ENCODE peak calls at places on chromosomes 5 and 9, in eight cellular contexts. L is adrenal gland, C is stomach, O is pancreas, Y is fibroblast of lung, J is mammary epithelial cell, Z is vagina, F is body of pancreas. D is an unnamed sample. For H3K4me1 and H3K9me3, the result is how much of the 10 kb centered on the place peaks cover.

GRCh38 chr9:127567119-127567897 is 44.8 kb upstream of the STXBP1 start:
- DNase-seq in Y (no peak), Z (no peak), C (peak), L (peak), F (peak), O (peak), J (peak), D (peak)

GRCh38 chr9:133799716-133800115 is 61.6 kb upstream of the SARDH start:
- DNase-seq in F (no peak), Y (no peak), O (no peak), J (no peak), L (no peak), Z (no peak), C (no peak), D (no peak)

GRCh38 chr5:67591491-67591890 is 394.9 kb upstream of the CD180 start:
- DNase-seq in C (no peak), F (no peak), Z (no peak), O (no peak), Y (no peak), L (no peak), J (no peak), D (no peak)

GRCh38 chr9:122374885-122375420 is 4.1 kb downstream of the PTGS1 start:
- DNase-seq in L (peak), Z (no peak), O (peak), F (peak), Y (peak), J (no peak), C (peak), D (peak)

GRCh38 chr5:111232311-111233049 is 8.3 kb downstream of the CAMK4 start:
- DNase-seq in Y (no peak), C (no peak), F (no peak), Z (no peak), L (no peak), J (no peak), O (no peak), D (no peak)

GRCh38 chr5:114362977-114363721 is 1.3 kb downstream of the KCNN2 start:
- DNase-seq in C (no peak), O (peak), Z (no peak), L (peak), F (peak), J (peak), Y (peak), D (no peak)

GRCh38 chr9:26261503-26262330 is 583.5 kb upstream of the TUSC1 start:
- DNase-seq in C (no peak), O (no peak), J (peak), Y (peak), F (no peak), Z (no peak), L (no peak), D (no peak)

GRCh38 chr5:57348376-57348775 is 134.2 kb downstream of the ACTBL2 start:
- DNase-seq in Z (no peak), J (no peak), F (no peak), L (no peak), O (no peak), C (no peak), Y (no peak), D (no peak)

GRCh38 chr5:138574744-138575193 is 432 bp downstream of the HSPA9 start:
- DNase-seq in L (peak), C (no peak), O (no peak), Y (no peak), Z (no peak), J (no peak), F (no peak), D (no peak)

GRCh38 chr5:133930061-133930823 is 38.2 kb downstream of the C5orf15 start:
- DNase-seq in C (no peak), Z (no peak), O (no peak), F (no peak), Y (peak), L (peak), J (no peak), D (no peak)

GRCh38 chr5:154312571-154312970 is 122.0 kb downstream of the GALNT10 start:
- DNase-seq in J (no peak), O (no peak), F (no peak), Y (peak), Z (no peak), L (no peak), C (no peak), D (no peak)

GRCh38 chr9:113579270-113580040 is 115.9 kb downstream of the RGS3 start:
- DNase-seq in Y (no peak), Z (no peak), L (no peak), C (peak), F (no peak), O (no peak), J (no peak), D (no peak)

GRCh38 chr5:59257488-59258400 is 635.8 kb downstream of the PDE4D start:
- DNase-seq in C (no peak), J (no peak), Y (no peak), L (no peak), Z (no peak), F (no peak), O (no peak), D (no peak)

GRCh38 chr5:150497989-150498317 is 10.0 kb upstream of the NDST1 start:
- DNase-seq in O (no peak), Z (no peak), L (no peak), J (no peak), C (no peak), F (no peak), Y (no peak), D (no peak)

GRCh38 chr5:150497274-150497988 is 10.5 kb upstream of the NDST1 start:
- DNase-seq in O (no peak), F (no peak), Y (peak), Z (no peak), J (peak), L (peak), C (peak), D (no peak)

GRCh38 chr5:150496534-150496933 is 11.4 kb upstream of the NDST1 start:
- DNase-seq in C (no peak), L (no peak), J (no peak), O (no peak), Z (no peak), F (no peak), Y (no peak), D (no peak)

GRCh38 chr5:150498501-150498900 is 9.4 kb upstream of the NDST1 start:
- DNase-seq in Y (no peak), F (no peak), Z (no peak), O (no peak), J (no peak), C (no peak), L (no peak), D (no peak)

GRCh38 chr5:150496098-150496497 is 11.8 kb upstream of the NDST1 start:
- DNase-seq in C (no peak), O (no peak), Z (no peak), Y (no peak), J (no peak), F (no peak), L (no peak), D (no peak)
- H3K4me1 ChIP-seq in C (half or more), O (under half), Z (half or more), Y (half or more), J (half or more), F (half or more), L (under half), D (under half)

DNA sequence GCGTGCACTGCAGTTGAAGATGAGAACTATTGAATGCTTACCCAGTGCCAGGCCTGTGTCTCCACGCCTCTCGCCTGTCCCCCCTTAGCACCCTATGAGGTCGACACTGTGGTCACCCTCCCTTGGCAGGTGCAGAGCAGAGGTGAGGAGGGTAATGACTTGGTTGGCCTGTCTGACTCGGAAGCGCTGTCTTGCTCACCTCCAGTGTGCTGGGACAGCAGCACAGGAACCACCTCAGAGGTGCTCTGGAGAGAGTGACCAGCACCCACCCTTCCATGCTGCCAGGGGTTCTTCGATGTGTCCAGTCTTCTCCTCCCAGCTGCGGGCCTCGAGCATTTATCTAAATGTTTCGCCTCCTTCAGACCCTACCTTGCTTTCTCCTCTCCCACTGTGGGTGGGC is 178.3 kb upstream of the IRX2 start:
- DNase-seq in Y (no peak), F (no peak), J (no peak), Z (no peak), L (no peak), O (no peak), C (no peak), D (no peak)
- H3K9me3 ChIP-seq in Y (under half), F (under half), J (under half), Z (under half), L (under half), O (under half), C (under half), D (under half)

DNA sequence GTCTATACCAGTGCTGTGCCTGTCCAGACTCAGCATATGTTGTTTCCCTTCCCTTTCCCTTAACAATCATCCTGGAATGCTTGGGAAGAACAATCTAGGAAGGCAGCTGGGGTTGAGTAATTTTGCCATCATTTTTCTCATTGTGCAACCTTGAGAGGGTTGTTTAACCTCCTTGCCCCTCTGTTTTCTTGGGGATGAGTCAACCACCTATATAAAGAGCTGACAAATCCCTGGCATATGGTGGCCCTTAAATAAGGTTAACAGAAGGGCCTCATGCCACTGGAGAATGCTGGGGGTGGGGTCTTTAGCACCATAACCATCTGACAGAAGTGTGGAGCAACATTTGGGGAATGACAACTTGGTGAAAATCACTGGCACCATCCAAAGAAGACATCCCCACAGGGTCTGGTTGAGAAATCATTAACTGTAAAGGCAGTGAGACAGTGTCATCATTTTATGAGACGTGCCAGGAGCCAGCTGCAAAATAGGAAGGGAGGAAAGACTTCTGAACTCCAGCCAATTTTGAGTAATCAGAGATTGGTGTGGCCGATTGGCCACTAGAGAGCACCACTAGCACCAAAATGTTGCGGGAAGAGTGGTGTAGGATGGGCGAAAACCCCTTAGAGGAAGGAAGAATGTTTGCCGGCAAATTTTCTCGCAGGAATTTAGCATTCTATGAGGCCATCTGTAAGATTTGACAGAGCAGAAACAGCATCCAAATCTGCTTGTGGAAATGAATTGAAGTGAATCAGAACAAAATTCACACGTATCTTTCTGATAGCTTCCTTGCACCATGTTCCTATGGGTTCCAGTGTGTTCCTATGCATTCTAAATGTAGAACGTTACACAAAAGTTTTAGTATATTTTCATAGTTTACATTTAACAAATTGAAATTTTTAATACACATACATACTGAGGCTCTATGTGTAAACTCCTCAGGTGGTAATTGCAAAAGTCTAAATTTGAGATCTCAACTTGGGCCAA is 113.8 kb downstream of the MSX2 start:
- DNase-seq in L (no peak), O (no peak), C (no peak), Y (peak), F (peak), Z (no peak), J (peak), D (peak)
- TF ChIP-seq CTCF in L (no peak), O (no peak), C (no peak), Y (no peak), F (no peak), Z (no peak), J (no peak), D (no peak)

DNA sequence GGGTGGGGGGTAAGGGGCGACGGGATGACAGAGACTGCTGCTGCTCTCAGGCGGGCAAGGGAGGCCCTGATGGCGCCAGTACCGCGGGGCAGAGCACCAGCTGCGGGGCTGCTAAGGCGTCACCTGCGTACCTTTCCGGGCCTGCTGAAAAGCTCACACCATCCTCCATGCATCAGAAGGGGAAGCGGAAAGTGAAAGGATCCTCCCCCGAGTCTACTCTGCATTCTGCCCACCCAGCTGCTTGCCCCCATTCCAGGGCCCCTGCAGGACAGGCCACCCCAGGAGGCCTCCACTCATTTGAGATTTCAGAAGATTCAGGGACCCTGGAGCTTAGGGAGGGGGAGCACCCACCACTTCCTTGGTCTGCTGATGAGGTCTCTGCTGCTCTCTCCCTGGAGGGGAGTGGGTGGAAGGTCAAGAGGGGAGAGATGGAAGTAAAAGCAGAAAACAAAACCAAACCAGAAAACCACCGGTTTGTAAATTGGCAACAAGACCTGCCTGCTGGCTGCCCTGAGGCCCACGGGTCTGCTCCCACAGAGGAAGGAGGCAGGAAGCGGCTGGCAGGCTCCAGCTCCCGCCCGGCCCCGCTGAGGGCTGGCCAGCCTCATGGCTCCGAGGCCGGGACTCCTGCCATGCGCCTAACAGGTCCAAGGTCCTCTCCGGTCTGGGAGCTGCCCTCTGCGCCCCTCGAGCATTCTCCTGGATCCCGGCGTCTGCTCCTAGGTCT is 33.6 kb downstream of the PRRT1B start:
- DNase-seq in L (no peak), F (peak), Y (no peak), Z (no peak), O (no peak), J (no peak), C (no peak), D (no peak)
- H3K4me1 ChIP-seq in L (under half), F (under half), Y (under half), Z (under half), O (under half), J (under half), C (under half), D (under half)

DNA sequence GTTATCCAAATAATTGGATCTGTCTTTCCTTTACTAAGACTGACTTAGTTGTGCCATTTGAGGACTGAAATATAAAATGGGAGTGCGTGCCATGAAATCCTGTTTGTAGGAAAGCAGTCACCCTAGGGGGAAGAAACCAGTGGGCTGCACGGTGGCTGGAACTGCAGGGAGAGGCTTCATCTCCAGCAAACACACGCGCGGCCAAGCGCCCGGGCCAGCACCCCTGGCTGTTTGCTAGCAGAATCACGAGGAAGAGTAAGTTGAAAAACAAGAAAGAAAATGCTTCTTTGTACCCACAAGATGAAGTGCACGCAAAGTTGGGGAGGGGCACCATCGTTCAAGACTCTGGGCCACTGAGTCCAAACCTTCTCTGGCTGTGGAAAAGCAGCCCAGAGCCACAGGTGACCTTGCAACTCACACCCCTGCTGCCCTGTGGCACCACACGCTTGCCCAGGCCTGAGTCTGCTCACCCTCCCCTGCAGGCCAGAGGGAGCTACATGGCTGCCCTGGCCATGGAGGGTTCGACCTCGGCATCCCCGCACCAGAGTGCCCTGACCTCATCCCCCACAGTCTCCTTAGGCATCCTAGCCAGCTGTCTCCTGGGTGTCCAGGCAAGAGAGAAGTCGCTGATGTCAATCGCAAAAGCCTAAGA is 55.2 kb downstream of the IRX2 start:
- DNase-seq in C (no peak), L (no peak), Z (no peak), F (no peak), J (no peak), Y (no peak), O (no peak), D (no peak)
- H3K9me3 ChIP-seq in C (under half), L (under half), Z (under half), F (under half), J (under half), Y (under half), O (under half), D (under half)

DNA sequence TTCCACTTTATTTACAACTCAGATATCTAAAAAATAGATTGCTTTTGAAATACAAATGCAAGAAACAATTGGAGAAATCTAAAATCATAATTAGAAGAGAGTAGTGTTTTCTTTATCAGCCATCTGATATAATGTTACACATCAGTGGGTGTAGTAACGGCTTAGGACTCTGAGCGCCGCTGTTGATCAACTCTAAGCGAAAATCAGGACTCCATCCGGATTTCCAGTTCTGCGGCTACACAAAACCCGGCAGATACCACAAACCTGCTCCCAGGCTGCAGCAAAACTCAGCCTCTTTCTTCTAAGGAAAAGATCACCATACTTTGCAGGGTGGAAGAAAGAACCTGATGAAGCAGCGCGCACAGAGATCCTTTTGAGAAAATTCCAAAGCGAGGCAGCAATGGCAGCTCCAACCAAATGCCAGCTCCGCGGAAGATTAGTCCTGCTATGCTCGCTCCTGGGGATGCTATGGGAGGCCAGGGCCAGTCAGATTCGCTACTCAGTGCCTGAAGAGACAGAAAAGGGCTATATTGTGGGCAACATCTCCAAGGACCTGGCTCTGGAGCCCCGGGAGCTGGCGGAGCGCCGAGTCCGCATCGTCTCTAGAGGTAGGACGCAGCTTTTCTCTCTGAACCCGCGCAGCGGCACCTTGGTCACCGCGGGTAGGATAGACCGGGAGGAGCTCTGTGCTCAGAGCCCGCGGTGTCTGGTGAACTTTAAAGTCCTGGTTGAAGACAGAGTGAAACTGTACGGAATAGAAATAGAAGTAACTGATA is at the start of gene PCDHGA9:
- DNase-seq in L (no peak), J (peak), F (no peak), C (no peak), Z (no peak), Y (peak), O (no peak), D (no peak)
- TF ChIP-seq CTCF in L (no peak), J (peak), F (no peak), C (peak), Z (peak), Y (peak), O (no peak), D (no peak)

GRCh38 chr9:77177894-77178794 is 810 bp downstream of the VPS13A start:
- DNase-seq in C (peak), J (peak), L (peak), F (peak), O (peak), Y (peak), Z (no peak), D (peak)
- H3K4me1 ChIP-seq in C (under half), J (under half), L (under half), F (under half), O (under half), Y (under half), Z (under half), D (under half)

D was measured in colonic mucosa.